ENCODE peak calls at places on chromosomes 7 and 10, in nine cellular contexts. Y is ovary; R is GM10248; J is SK-N-SH; M is colonic mucosa; H is activated CD8-positive, alpha-beta T cell treated with anti-CD3 and anti-CD28 coated beads for 36 hours; U is RWPE1; I is adrenal gland; K is stomach. G is an unnamed sample.

GRCh38 chr7:121954803-121955202 is 81.8 kb downstream of the PTPRZ1 start:
- DNase-seq in Y (no peak), R (no peak), J (no peak), M (no peak), H (no peak), U (peak), I (no peak), K (no peak), G (no peak)

GRCh38 chr10:24989867-24990266 is 26.1 kb downstream of the ENKUR start:
- DNase-seq in Y (no peak), R (no peak), J (no peak), M (no peak), H (no peak), U (no peak), I (no peak), K (no peak), G (no peak)

GRCh38 chr10:104766341-104766740 is 125.3 kb downstream of the SORCS3 start:
- DNase-seq in Y (no peak), R (no peak), J (no peak), M (no peak), H (no peak), U (peak), I (peak), K (no peak), G (no peak)

GRCh38 chr10:63286754-63287264 is 153.7 kb downstream of the NRBF2 start:
- DNase-seq in Y (no peak), R (peak), J (no peak), M (no peak), H (no peak), U (no peak), I (no peak), K (no peak), G (no peak)

GRCh38 chr7:158782638-158783490 is 46.4 kb downstream of the ESYT2 start:
- DNase-seq in Y (peak), R (no peak), J (no peak), M (no peak), H (peak), U (peak), I (peak), K (no peak), G (peak)

GRCh38 chr7:100465702-100466311 is 1.7 kb upstream of the SPACDR start:
- DNase-seq in Y (peak), R (peak), J (peak), M (peak), H (no peak), U (peak), I (peak), K (peak), G (peak)

GRCh38 chr10:80520661-80521488 is 16.8 kb upstream of the SH2D4B start:
- DNase-seq in Y (no peak), R (no peak), J (no peak), M (no peak), H (no peak), U (no peak), I (no peak), K (no peak), G (no peak)

GRCh38 chr7:18212788-18213187 is 185.1 kb upstream of the PRPS1L1 start:
- DNase-seq in Y (no peak), R (no peak), J (peak), M (no peak), H (no peak), U (no peak), I (no peak), K (no peak), G (no peak)

GRCh38 chr7:44161371-44161770 is 20.2 kb upstream of the MYL7 start:
- DNase-seq in Y (no peak), R (no peak), J (no peak), M (no peak), H (no peak), U (no peak), I (no peak), K (no peak), G (no peak)

GRCh38 chr7:36589391-36589790 is 134.9 kb downstream of the AOAH start:
- DNase-seq in Y (no peak), R (no peak), J (no peak), M (no peak), H (no peak), U (no peak), I (no peak), K (no peak), G (no peak)
- TF ChIP-seq CTCF in Y (no peak), R (no peak), J (no peak), M (no peak), H (no peak), U (no peak), I (no peak), K (no peak), G (no peak)

DNA sequence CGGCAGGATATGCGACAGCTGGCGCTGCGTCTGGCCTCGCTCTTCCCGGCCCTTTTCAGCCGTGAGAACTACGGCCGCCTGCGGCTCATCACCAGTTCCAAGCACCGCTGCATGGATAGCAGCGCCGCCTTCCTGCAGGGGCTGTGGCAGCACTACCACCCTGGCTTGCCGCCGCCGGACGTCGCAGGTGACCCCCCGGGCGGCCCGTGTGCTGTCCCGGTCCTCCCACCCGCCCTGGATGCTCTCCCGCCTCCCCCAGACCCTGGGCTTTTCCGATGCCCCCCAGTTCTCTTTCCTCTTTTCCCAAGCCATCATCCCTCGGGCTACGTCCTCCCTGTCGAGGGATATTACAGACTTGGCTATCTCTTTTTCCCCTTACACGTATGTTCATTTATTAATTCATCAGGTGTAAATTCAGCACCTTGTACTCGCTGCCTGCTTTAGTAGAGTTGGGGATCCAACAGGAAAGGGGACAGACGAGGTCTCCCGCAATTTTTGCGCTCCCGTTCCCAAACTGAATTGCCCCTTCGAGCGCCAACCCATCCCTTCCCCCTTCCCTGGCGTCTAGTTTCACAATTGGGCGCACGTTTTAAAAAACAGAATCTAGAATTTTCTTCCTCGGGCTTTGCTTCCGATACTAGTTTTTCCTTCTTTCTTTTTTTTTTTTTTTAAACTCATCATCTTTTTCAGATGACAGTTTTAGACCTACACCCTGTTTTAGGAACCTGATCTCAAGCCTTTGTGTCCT is 847 bp downstream of the MINPP1 start:
- DNase-seq in Y (peak), R (peak), J (peak), M (peak), H (peak), U (peak), I (peak), K (peak), G (no peak)
- TF ChIP-seq CTCF in Y (no peak), R (peak), J (peak), M (peak), H (peak), U (peak), I (peak), K (peak), G (peak)

DNA sequence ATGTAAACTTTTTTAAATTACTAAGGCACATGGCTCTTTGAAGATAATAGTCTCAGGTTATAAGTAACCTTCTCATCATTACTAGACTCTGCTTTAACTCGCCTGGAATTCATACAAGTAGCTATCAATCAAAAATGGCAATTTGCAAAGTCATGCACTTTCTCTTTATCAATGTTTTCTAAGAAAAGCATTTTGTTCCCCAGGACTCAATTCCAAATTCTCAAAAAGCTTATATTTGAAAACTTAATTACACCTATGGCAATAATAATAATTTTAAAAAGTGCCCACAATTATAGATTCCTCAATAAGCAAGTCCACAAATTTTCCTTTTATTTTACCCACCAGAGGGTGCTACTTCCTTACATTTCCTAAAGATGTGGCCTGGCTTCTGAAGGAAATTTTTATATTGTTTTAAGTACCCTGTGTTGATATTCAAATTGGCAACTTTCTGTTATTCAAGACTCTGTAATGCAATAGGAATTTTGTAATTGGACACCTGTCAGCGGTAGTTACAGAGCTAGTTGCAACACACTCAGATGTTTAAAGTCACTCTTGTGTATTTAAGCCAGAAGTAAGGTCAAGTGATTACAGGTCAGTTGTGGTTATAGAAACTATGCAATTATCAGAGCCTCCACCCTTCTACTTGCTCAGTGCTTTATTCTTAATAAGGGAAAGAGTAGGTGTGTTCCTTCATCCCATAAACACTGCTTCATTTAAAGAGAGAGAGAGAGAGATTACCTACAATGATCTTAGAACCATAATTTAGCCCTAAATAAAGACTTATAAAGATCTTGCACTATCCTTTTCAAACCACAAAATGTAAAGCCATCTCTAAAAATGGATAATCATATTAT is 47.1 kb upstream of the HYAL4 start:
- DNase-seq in Y (no peak), R (peak), J (peak), M (no peak), H (no peak), U (peak), I (no peak), K (no peak), G (no peak)
- TF ChIP-seq CTCF in Y (peak), R (peak), J (peak), M (peak), H (peak), U (peak), I (peak), K (peak), G (peak)

GRCh38 chr10:60429084-60429849 is 39.6 kb upstream of the ANK3 start:
- DNase-seq in Y (no peak), R (no peak), J (no peak), M (no peak), H (no peak), U (no peak), I (no peak), K (no peak), G (no peak)

GRCh38 chr10:60433684-60434083 is 44.0 kb upstream of the ANK3 start:
- DNase-seq in Y (no peak), R (no peak), J (no peak), M (no peak), H (no peak), U (no peak), I (no peak), K (no peak), G (no peak)

GRCh38 chr10:60430836-60431597 is 41.3 kb upstream of the ANK3 start:
- DNase-seq in Y (no peak), R (no peak), J (no peak), M (no peak), H (no peak), U (no peak), I (no peak), K (no peak), G (no peak)

GRCh38 chr10:60430017-60430416 is 40.3 kb upstream of the ANK3 start:
- DNase-seq in Y (no peak), R (no peak), J (no peak), M (no peak), H (no peak), U (peak), I (no peak), K (no peak), G (peak)

DNA sequence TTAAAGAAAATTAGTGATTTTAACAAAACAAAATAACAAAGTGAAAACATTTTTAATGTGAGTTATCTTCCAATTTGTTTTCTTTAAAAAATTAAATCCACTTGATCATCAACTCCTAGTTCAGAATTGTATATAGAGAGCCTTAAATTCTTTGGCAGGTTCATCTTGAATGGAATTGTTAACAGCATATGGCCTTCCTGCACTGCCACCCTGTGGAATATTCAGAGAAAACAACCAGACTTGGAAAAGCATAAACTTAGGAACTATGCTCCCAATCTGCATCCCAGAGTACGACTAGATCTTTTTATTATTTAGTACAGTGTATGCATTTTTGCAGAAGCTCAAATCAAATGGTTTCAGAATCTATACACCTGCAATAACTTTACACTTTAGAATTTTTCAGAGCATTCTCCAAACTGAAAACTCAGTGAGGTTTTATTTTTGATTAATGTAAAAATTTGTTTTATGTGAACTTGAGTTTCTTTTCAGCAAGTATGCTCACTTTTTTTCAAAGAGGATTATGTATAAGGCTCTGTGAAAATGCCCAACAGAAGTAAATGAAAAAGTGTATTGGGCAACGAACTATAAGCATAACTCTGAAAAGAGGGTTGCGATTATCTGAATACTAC is 44.9 kb upstream of the ANK3 start:
- DNase-seq in Y (no peak), R (peak), J (peak), M (peak), H (peak), U (peak), I (peak), K (no peak), G (no peak)
- TF ChIP-seq CTCF in Y (peak), R (peak), J (peak), M (peak), H (peak), U (peak), I (peak), K (peak), G (peak)

DNA sequence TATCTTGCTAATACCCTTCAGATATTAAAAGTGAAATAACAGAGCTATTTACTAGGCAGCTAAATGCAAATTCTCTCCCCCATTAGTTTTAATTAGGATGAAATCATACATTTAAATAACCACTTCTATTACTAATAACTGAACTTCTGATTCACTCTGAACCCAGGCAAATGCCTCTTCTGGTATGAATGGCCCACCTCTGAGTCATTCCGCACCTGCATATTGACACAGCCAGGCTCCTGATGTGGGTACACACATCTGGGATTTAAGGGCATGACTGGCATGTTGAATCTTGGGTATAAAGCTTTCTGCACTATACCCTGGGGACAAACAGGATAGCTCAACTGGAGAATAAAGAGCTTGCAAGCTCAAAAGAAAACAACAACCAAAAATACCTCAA is 140.9 kb downstream of the AUTS2 start:
- DNase-seq in Y (no peak), R (peak), J (no peak), M (no peak), H (peak), U (peak), I (no peak), K (no peak), G (no peak)
- TF ChIP-seq CTCF in Y (no peak), R (no peak), J (no peak), M (no peak), H (no peak), U (no peak), I (no peak), K (no peak), G (no peak)